ENCODE peak calls at places on chromosomes 4 and X, in seven cellular contexts. E is fibroblast of lung; H is A549; Y is H1; R is endodermal cell; O is suprapubic skin; F is activated CD8-positive, alpha-beta T cell treated with anti-CD3 and anti-CD28 coated beads for 36 hours. A is an unnamed sample.

GRCh38 chr4:153947124-153947523 is 158.2 kb upstream of the SFRP2 start:
- DNase-seq in E (no peak), H (no peak), Y (no peak), R (peak), O (no peak), F (no peak), A (no peak)

GRCh38 chr4:127486248-127486647 is 146.5 kb upstream of the INTU start:
- DNase-seq in E (no peak), H (no peak), Y (no peak), R (no peak), O (no peak), F (no peak), A (no peak)

GRCh38 chr4:87363552-87363951 is 27.4 kb downstream of the HSD17B11 start:
- DNase-seq in E (peak), H (no peak), Y (no peak), R (no peak), O (no peak), F (no peak), A (no peak)

GRCh38 chr4:183337349-183337748 is 15.1 kb upstream of the CLDN24 start:
- DNase-seq in E (no peak), H (no peak), Y (no peak), R (no peak), O (no peak), F (no peak), A (no peak)

GRCh38 chrX:152968193-152968592 is 25.7 kb downstream of the PNMA5 start:
- DNase-seq in E (no peak), H (no peak), Y (no peak), R (no peak), O (no peak), F (no peak), A (no peak)

GRCh38 chrX:88202149-88202548 is 544.9 kb upstream of the CPXCR1 start:
- DNase-seq in E (no peak), H (no peak), Y (no peak), R (no peak), O (no peak), F (no peak), A (no peak)

GRCh38 chr4:141254326-141254725 is 33.6 kb downstream of the ZNF330 start:
- DNase-seq in E (no peak), H (no peak), Y (no peak), R (peak), O (no peak), F (no peak), A (no peak)

GRCh38 chr4:70734168-70734954 is 12.6 kb downstream of the RUFY3 start:
- DNase-seq in E (peak), H (no peak), Y (no peak), R (no peak), O (no peak), F (peak), A (no peak)

GRCh38 chr4:184288451-184289178 is 70.9 kb upstream of the ENPP6 start:
- DNase-seq in E (no peak), H (no peak), Y (peak), R (no peak), O (no peak), F (peak), A (no peak)

GRCh38 chrX:129782015-129782495 is 2.3 kb downstream of the SASH3 start:
- DNase-seq in E (no peak), H (no peak), Y (no peak), R (no peak), O (no peak), F (no peak), A (no peak)

GRCh38 chr4:184352891-184353290 is 121.5 kb downstream of the IRF2 start:
- DNase-seq in E (no peak), H (no peak), Y (peak), R (no peak), O (no peak), F (no peak), A (no peak)

GRCh38 chr4:44736900-44737299 is 10.5 kb upstream of the GNPDA2 start:
- DNase-seq in E (no peak), H (no peak), Y (no peak), R (no peak), O (no peak), F (no peak), A (no peak)

GRCh38 chr4:147236806-147237205 is 244.1 kb upstream of the EDNRA start:
- DNase-seq in E (no peak), H (no peak), Y (no peak), R (no peak), O (no peak), F (no peak), A (no peak)

GRCh38 chr4:73917081-73917501 is 47.9 kb downstream of the CXCL1 start:
- DNase-seq in E (peak), H (no peak), Y (no peak), R (no peak), O (no peak), F (no peak), A (no peak)

GRCh38 chr4:39480902-39481695 is 22.2 kb downstream of the LIAS start:
- DNase-seq in E (no peak), H (no peak), Y (peak), R (no peak), O (no peak), F (no peak), A (no peak)

GRCh38 chr4:28481565-28481964 is 1620.9 kb downstream of the STIM2 start:
- DNase-seq in E (no peak), H (no peak), Y (no peak), R (no peak), O (no peak), F (no peak), A (no peak)

GRCh38 chr4:81418572-81418971 is 53.1 kb downstream of the RASGEF1B start:
- DNase-seq in E (no peak), H (no peak), Y (no peak), R (no peak), O (no peak), F (no peak), A (no peak)
- TF ChIP-seq CTCF in E (no peak), H (no peak), Y (no peak), R (peak), O (no peak), F (no peak), A (no peak)

DNA sequence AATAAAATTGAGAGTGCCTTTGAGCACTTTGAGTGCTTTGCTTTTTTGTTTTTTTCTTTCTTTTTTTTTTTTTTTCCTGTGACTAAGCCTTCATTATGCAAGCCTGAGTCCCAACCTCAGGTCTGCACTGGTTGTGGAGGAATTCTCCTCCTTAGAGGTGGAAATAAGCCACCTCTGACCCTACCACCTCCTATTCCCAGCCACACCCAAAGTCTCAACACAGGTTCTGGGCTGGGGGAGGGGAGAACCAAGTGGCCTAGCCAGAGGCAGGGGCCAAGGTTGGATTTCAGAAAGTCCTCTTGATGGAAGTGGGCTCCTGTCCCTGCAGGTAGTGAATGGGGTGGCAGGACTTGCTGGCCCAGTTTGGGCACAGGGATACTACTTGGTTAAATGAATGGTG is 180.2 kb downstream of the ARAP2 start:
- DNase-seq in E (no peak), H (no peak), Y (no peak), R (peak), O (no peak), F (no peak), A (no peak)
- TF ChIP-seq CTCF in E (no peak), H (no peak), Y (no peak), R (no peak), O (no peak), F (no peak), A (no peak)

DNA sequence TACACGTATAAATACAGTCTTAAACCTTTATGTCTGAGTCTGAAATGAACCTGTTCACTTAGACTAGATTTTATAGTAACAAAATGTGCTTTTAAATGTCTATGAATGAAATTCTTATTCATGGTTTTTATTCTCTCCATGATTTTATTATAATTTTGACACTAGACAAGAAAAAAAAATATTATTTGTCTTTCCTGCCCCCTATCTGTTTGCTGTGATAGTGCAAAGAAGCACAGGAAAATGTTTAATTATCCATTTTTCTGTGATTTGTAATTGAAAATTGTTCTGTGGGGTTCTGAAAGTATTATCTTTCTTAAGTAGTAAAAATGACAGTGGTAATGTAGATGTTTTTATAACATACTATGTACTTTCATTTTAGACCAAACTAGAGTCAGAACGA is 52.0 kb downstream of the INTS6L start:
- DNase-seq in E (peak), H (no peak), Y (no peak), R (no peak), O (no peak), F (no peak), A (no peak)
- TF ChIP-seq CTCF in E (peak), H (peak), Y (no peak), R (peak), O (no peak), F (peak), A (no peak)

GRCh38 chrX:146481735-146482134 is 327.8 kb upstream of the CXorf51B start:
- DNase-seq in E (no peak), H (no peak), Y (no peak), R (peak), O (no peak), F (no peak), A (no peak)
- TF ChIP-seq CTCF in E (no peak), H (no peak), Y (peak), R (peak), O (no peak), F (no peak), A (no peak)

GRCh38 chr4:97987019-97987648 is 156.1 kb downstream of the STPG2 start:
- DNase-seq in E (peak), H (peak), Y (no peak), R (no peak), O (no peak), F (no peak), A (no peak)
- TF ChIP-seq CTCF in E (peak), H (peak), Y (peak), R (peak), O (no peak), F (peak), A (no peak)

GRCh38 chr4:102061133-102061532 is 270.6 kb downstream of the BANK1 start:
- DNase-seq in E (no peak), H (no peak), Y (no peak), R (no peak), O (no peak), F (peak), A (no peak)

GRCh38 chr4:102057122-102057521 is 266.6 kb downstream of the BANK1 start:
- DNase-seq in E (no peak), H (no peak), Y (no peak), R (no peak), O (no peak), F (no peak), A (no peak)

DNA sequence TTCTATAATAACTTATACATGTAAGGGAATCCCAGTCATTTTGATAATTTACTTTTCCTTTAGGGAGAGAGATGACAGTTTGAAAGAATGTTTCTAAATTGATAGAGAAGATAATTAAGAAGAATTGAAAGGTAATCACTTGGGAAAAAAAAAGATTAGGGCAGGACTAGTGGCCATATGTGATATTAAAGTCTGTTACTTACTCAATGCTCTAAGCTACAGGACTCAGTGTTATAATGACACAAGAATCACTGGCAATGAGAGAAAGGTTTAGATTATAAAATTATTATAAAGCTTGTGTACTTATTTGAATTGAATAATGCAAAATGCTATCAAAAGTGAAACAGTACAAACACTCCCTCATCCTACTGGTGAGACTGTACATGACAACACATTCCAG is 265.3 kb downstream of the BANK1 start:
- DNase-seq in E (no peak), H (no peak), Y (no peak), R (no peak), O (no peak), F (no peak), A (no peak)
- TF ChIP-seq CTCF in E (no peak), H (no peak), Y (no peak), R (peak), O (no peak), F (no peak), A (no peak)

GRCh38 chr4:81085979-81086378 is 55.5 kb downstream of the BMP3 start:
- DNase-seq in E (no peak), H (no peak), Y (no peak), R (no peak), O (no peak), F (no peak), A (no peak)

GRCh38 chr4:81084624-81085023 is 54.1 kb downstream of the BMP3 start:
- DNase-seq in E (peak), H (no peak), Y (no peak), R (no peak), O (no peak), F (no peak), A (no peak)

GRCh38 chr4:81085291-81085690 is 54.8 kb downstream of the BMP3 start:
- DNase-seq in E (peak), H (no peak), Y (no peak), R (no peak), O (no peak), F (no peak), A (no peak)

GRCh38 chr4:81081156-81081555 is 50.6 kb downstream of the BMP3 start:
- DNase-seq in E (no peak), H (no peak), Y (no peak), R (no peak), O (no peak), F (no peak), A (no peak)

DNA sequence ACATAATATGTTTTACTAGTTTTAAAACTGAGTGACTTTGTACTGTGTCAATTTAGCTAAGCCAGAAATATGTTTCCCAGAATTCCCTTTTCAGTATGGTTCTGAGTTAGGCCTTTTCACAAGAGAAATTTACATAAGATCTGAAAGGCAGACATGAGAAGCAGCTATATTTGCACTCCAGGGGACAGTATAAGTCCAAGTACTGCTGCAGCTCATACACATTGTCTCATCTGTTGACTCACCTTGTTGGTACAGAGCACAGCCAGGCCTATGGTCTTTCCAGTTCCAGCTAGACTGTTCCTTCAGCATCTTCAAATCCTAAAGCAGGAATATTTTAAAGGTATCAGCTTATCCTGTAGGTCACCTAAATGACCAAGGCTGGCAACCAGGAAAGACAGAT is 53.5 kb downstream of the BMP3 start:
- DNase-seq in E (peak), H (no peak), Y (no peak), R (no peak), O (no peak), F (no peak), A (no peak)
- TF ChIP-seq CTCF in E (peak), H (no peak), Y (no peak), R (no peak), O (no peak), F (no peak), A (no peak)

DNA sequence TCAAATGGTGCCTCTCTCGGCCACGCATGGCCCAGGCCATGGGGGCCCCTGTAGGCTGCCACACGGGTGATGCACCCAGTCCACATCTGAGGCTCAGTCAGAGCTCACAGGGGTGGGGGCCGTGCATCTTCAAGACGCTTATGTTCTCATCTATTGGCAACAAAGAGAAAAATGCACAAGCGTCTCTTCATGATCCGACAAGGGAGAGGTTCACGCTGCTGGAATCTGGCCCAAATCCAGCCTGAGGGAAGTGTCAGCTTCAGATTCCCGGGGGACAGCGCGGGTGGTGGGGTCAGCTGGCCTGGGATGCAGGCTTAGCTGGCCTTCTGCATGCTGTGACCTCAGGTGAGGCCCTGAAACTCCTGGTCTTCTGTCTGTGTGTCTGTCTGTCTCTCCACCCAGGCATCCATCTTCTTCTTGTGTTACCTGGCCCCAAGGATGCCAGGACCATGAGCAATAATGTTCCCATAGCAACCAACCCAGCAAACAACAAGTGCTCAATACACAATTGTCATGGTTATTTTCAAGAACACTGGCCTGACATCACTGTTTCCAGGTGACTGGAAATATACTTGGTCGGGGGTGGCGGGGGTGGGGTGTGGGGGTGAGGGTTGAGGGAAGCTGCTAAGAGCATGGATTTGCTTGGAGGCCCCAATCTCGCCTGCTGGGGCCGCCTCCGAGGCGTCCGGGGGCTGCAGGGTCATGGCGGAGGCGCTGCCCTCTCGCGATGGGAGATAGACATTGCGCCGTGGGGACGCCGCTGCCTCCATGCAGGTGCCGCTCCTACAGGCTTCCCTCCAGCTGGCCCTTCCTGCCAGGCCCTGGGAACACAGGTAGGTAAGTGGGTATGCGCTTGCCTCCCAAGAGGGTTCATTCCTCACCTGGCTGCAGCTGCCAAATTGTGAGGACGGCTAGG is 48.3 kb downstream of the ABLIM2 start:
- DNase-seq in E (no peak), H (no peak), Y (peak), R (peak), O (no peak), F (peak), A (no peak)
- TF ChIP-seq CTCF in E (no peak), H (no peak), Y (peak), R (peak), O (no peak), F (peak), A (no peak)